ENCODE peak calls at places on chromosome X, in eight cellular contexts. One of them, this sample, is unnamed.

GRCh38 chrX:130857207-130857606 is 45.8 kb downstream of the ENOX2 start:
- DNase-seq in NCI-H2029 treated with DMSO at 0.1 percent for 48 hours: no peak
- DNase-seq in body of pancreas: no peak
- DNase-seq in activated CD8-positive, alpha-beta memory T cell treated with anti-CD3 and anti-CD28 coated beads, Interleukin-2, amount 50 U/mL, for 48 hours: no peak
- DNase-seq in GM06990: peak
- DNase-seq in effector memory CD4-positive, alpha-beta T cell: no peak
- DNase-seq in right atrium auricular region: no peak
- DNase-seq in neuronal stem cell: no peak
- DNase-seq in this sample: no peak

GRCh38 chrX:15576019-15576418 is 24.7 kb downstream of the ACE2 start:
- DNase-seq in NCI-H2029 treated with DMSO at 0.1 percent for 48 hours: no peak
- DNase-seq in body of pancreas: no peak
- DNase-seq in activated CD8-positive, alpha-beta memory T cell treated with anti-CD3 and anti-CD28 coated beads, Interleukin-2, amount 50 U/mL, for 48 hours: no peak
- DNase-seq in GM06990: no peak
- DNase-seq in effector memory CD4-positive, alpha-beta T cell: no peak
- DNase-seq in right atrium auricular region: no peak
- DNase-seq in neuronal stem cell: no peak
- DNase-seq in this sample: no peak

GRCh38 chrX:78321809-78322208 is 5.6 kb downstream of the CYSLTR1 start:
- DNase-seq in NCI-H2029 treated with DMSO at 0.1 percent for 48 hours: no peak
- DNase-seq in body of pancreas: no peak
- DNase-seq in activated CD8-positive, alpha-beta memory T cell treated with anti-CD3 and anti-CD28 coated beads, Interleukin-2, amount 50 U/mL, for 48 hours: no peak
- DNase-seq in GM06990: peak
- DNase-seq in effector memory CD4-positive, alpha-beta T cell: no peak
- DNase-seq in right atrium auricular region: no peak
- DNase-seq in neuronal stem cell: no peak
- DNase-seq in this sample: peak

GRCh38 chrX:84258708-84259107 is 70.7 kb upstream of the RPS6KA6 start:
- DNase-seq in NCI-H2029 treated with DMSO at 0.1 percent for 48 hours: no peak
- DNase-seq in body of pancreas: no peak
- DNase-seq in activated CD8-positive, alpha-beta memory T cell treated with anti-CD3 and anti-CD28 coated beads, Interleukin-2, amount 50 U/mL, for 48 hours: no peak
- DNase-seq in GM06990: no peak
- DNase-seq in effector memory CD4-positive, alpha-beta T cell: no peak
- DNase-seq in right atrium auricular region: no peak
- DNase-seq in neuronal stem cell: no peak
- DNase-seq in this sample: no peak

GRCh38 chrX:77160301-77160700 is 286.9 kb upstream of the FGF16 start:
- DNase-seq in NCI-H2029 treated with DMSO at 0.1 percent for 48 hours: no peak
- DNase-seq in body of pancreas: no peak
- DNase-seq in activated CD8-positive, alpha-beta memory T cell treated with anti-CD3 and anti-CD28 coated beads, Interleukin-2, amount 50 U/mL, for 48 hours: peak
- DNase-seq in GM06990: peak
- DNase-seq in effector memory CD4-positive, alpha-beta T cell: no peak
- DNase-seq in right atrium auricular region: no peak
- DNase-seq in neuronal stem cell: no peak
- DNase-seq in this sample: no peak

GRCh38 chrX:75155454-75155829 is 641 bp downstream of the ABCB7 start:
- DNase-seq in NCI-H2029 treated with DMSO at 0.1 percent for 48 hours: no peak
- DNase-seq in body of pancreas: no peak
- DNase-seq in activated CD8-positive, alpha-beta memory T cell treated with anti-CD3 and anti-CD28 coated beads, Interleukin-2, amount 50 U/mL, for 48 hours: no peak
- DNase-seq in GM06990: peak
- DNase-seq in effector memory CD4-positive, alpha-beta T cell: no peak
- DNase-seq in right atrium auricular region: no peak
- DNase-seq in neuronal stem cell: no peak
- DNase-seq in this sample: no peak

GRCh38 chrX:69137371-69137881 is 27.8 kb downstream of the PJA1 start:
- DNase-seq in NCI-H2029 treated with DMSO at 0.1 percent for 48 hours: no peak
- DNase-seq in body of pancreas: no peak
- DNase-seq in activated CD8-positive, alpha-beta memory T cell treated with anti-CD3 and anti-CD28 coated beads, Interleukin-2, amount 50 U/mL, for 48 hours: no peak
- DNase-seq in GM06990: no peak
- DNase-seq in effector memory CD4-positive, alpha-beta T cell: no peak
- DNase-seq in right atrium auricular region: no peak
- DNase-seq in neuronal stem cell: no peak
- DNase-seq in this sample: no peak

GRCh38 chrX:45768666-45769065 is 568.0 kb upstream of the DIPK2B start:
- DNase-seq in NCI-H2029 treated with DMSO at 0.1 percent for 48 hours: no peak
- DNase-seq in body of pancreas: no peak
- DNase-seq in activated CD8-positive, alpha-beta memory T cell treated with anti-CD3 and anti-CD28 coated beads, Interleukin-2, amount 50 U/mL, for 48 hours: no peak
- DNase-seq in GM06990: no peak
- DNase-seq in effector memory CD4-positive, alpha-beta T cell: no peak
- DNase-seq in right atrium auricular region: no peak
- DNase-seq in neuronal stem cell: no peak
- DNase-seq in this sample: no peak

GRCh38 chrX:110015027-110015426 is 12.1 kb downstream of the TMEM164 start:
- DNase-seq in NCI-H2029 treated with DMSO at 0.1 percent for 48 hours: no peak
- DNase-seq in body of pancreas: peak
- DNase-seq in activated CD8-positive, alpha-beta memory T cell treated with anti-CD3 and anti-CD28 coated beads, Interleukin-2, amount 50 U/mL, for 48 hours: no peak
- DNase-seq in GM06990: no peak
- DNase-seq in effector memory CD4-positive, alpha-beta T cell: no peak
- DNase-seq in right atrium auricular region: no peak
- DNase-seq in neuronal stem cell: no peak
- DNase-seq in this sample: no peak

GRCh38 chrX:9730752-9731151 is 34.9 kb downstream of the GPR143 start:
- DNase-seq in NCI-H2029 treated with DMSO at 0.1 percent for 48 hours: no peak
- DNase-seq in body of pancreas: no peak
- DNase-seq in activated CD8-positive, alpha-beta memory T cell treated with anti-CD3 and anti-CD28 coated beads, Interleukin-2, amount 50 U/mL, for 48 hours: no peak
- DNase-seq in GM06990: no peak
- DNase-seq in effector memory CD4-positive, alpha-beta T cell: no peak
- DNase-seq in right atrium auricular region: no peak
- DNase-seq in neuronal stem cell: no peak
- DNase-seq in this sample: no peak

GRCh38 chrX:148417934-148418333 is 82.5 kb upstream of the AFF2 start:
- DNase-seq in NCI-H2029 treated with DMSO at 0.1 percent for 48 hours: no peak
- DNase-seq in body of pancreas: no peak
- DNase-seq in activated CD8-positive, alpha-beta memory T cell treated with anti-CD3 and anti-CD28 coated beads, Interleukin-2, amount 50 U/mL, for 48 hours: no peak
- DNase-seq in GM06990: no peak
- DNase-seq in effector memory CD4-positive, alpha-beta T cell: no peak
- DNase-seq in right atrium auricular region: no peak
- DNase-seq in neuronal stem cell: no peak
- DNase-seq in this sample: no peak

GRCh38 chrX:23434356-23434884 is 99.8 kb downstream of the PTCHD1 start:
- DNase-seq in NCI-H2029 treated with DMSO at 0.1 percent for 48 hours: no peak
- DNase-seq in body of pancreas: peak
- DNase-seq in activated CD8-positive, alpha-beta memory T cell treated with anti-CD3 and anti-CD28 coated beads, Interleukin-2, amount 50 U/mL, for 48 hours: no peak
- DNase-seq in GM06990: no peak
- DNase-seq in effector memory CD4-positive, alpha-beta T cell: no peak
- DNase-seq in right atrium auricular region: peak
- DNase-seq in neuronal stem cell: no peak
- DNase-seq in this sample: peak

This sample was measured in mucosa of gallbladder.